ENCODE peak calls at places on chromosome 20, in five cellular contexts. W is psoas muscle, J is astrocyte, C is neuronal stem cell, U is gastrocnemius medialis. H is an unnamed sample. For H3K4me1, the result is how much of the 10 kb centered on the place peaks cover.

GRCh38 chr20:63791497-63792156 is 39.4 kb downstream of the ZBTB46 start:
- DNase-seq in U (no peak), C (no peak), W (no peak), J (no peak), H (no peak)

GRCh38 chr20:6041808-6042265 is 12.0 kb downstream of the LRRN4 start:
- DNase-seq in U (no peak), C (no peak), J (no peak), W (no peak), H (no peak)

GRCh38 chr20:5797165-5797564 is 47.0 kb downstream of the SHLD1 start:
- DNase-seq in J (no peak), U (no peak), W (no peak), C (no peak), H (no peak)

GRCh38 chr20:5770987-5771318 is 20.8 kb downstream of the SHLD1 start:
- DNase-seq in W (no peak), J (no peak), C (no peak), U (no peak), H (no peak)

GRCh38 chr20:51492167-51493092 is 50.1 kb downstream of the NFATC2 start:
- DNase-seq in J (peak), W (peak), C (no peak), U (no peak), H (peak)

GRCh38 chr20:38046572-38046971 is 13.0 kb downstream of the RPRD1B start:
- DNase-seq in J (no peak), W (no peak), C (no peak), U (no peak), H (no peak)

GRCh38 chr20:52242237-52243230 is 51.0 kb upstream of the ZFP64 start:
- DNase-seq in C (no peak), U (no peak), J (no peak), W (no peak), H (no peak)

GRCh38 chr20:41245086-41245707 is 72.3 kb downstream of the ZHX3 start:
- DNase-seq in U (no peak), C (peak), W (no peak), J (no peak), H (no peak)

GRCh38 chr20:41003143-41003932 is 25.3 kb upstream of the TOP1 start:
- DNase-seq in J (peak), C (no peak), U (peak), W (no peak), H (no peak)

GRCh38 chr20:13436530-13436929 is 202.2 kb downstream of the TASP1 start:
- DNase-seq in C (no peak), W (no peak), J (no peak), U (no peak), H (no peak)

GRCh38 chr20:697826-698225 is 22.2 kb upstream of the SCRT2 start:
- DNase-seq in W (no peak), C (no peak), J (no peak), U (no peak), H (no peak)

GRCh38 chr20:23445596-23446217 is 6.2 kb downstream of the CSTL1 start:
- DNase-seq in J (peak), W (no peak), U (no peak), C (no peak), H (no peak)

GRCh38 chr20:64030371-64031134 is 5.4 kb upstream of the C20orf204 start:
- DNase-seq in J (no peak), U (no peak), W (no peak), C (no peak), H (no peak)

GRCh38 chr20:49851234-49851755 is 38.7 kb downstream of the SLC9A8 start:
- DNase-seq in W (no peak), U (peak), J (no peak), C (no peak), H (no peak)

GRCh38 chr20:38589351-38589750 is 8.4 kb downstream of the ADIG start:
- DNase-seq in C (no peak), W (no peak), U (no peak), J (no peak), H (no peak)

GRCh38 chr20:40160151-40160550 is 528.9 kb downstream of the MAFB start:
- DNase-seq in C (no peak), J (no peak), U (peak), W (peak), H (peak)

GRCh38 chr20:5491463-5491862 is 174.7 kb upstream of the PROKR2 start:
- DNase-seq in C (no peak), W (no peak), J (no peak), U (no peak), H (no peak)

GRCh38 chr20:57589728-57590484 is 29.0 kb downstream of the PCK1 start:
- DNase-seq in C (no peak), U (no peak), W (no peak), J (no peak), H (peak)

GRCh38 chr20:36447101-36447500 is 94.2 kb upstream of the MYL9 start:
- DNase-seq in W (no peak), J (no peak), C (no peak), U (no peak), H (no peak)

GRCh38 chr20:38724603-38725457 is 544 bp downstream of the SLC32A1 start:
- DNase-seq in W (no peak), J (no peak), C (no peak), U (no peak), H (no peak)

GRCh38 chr20:46388201-46388836 is 18.1 kb downstream of the ELMO2 start:
- DNase-seq in C (no peak), W (no peak), J (no peak), U (no peak), H (no peak)

GRCh38 chr20:16701296-16701695 is 28.5 kb upstream of the SNRPB2 start:
- DNase-seq in U (no peak), C (no peak), J (no peak), W (no peak), H (no peak)

GRCh38 chr20:46000571-46001145 is 8.1 kb upstream of the MMP9 start:
- DNase-seq in U (no peak), J (no peak), C (no peak), W (no peak), H (no peak)

GRCh38 chr20:46550441-46550840 is at the start of gene OCSTAMP:
- DNase-seq in C (no peak), U (no peak), J (no peak), W (no peak), H (no peak)

GRCh38 chr20:11301699-11302098 is 616.0 kb upstream of the BTBD3 start:
- DNase-seq in C (no peak), J (no peak), W (no peak), U (no peak), H (no peak)

GRCh38 chr20:48132834-48133233 is 347.6 kb upstream of the SULF2 start:
- DNase-seq in J (no peak), U (no peak), W (no peak), C (no peak), H (no peak)

GRCh38 chr20:62240015-62240685 is 1.8 kb downstream of the OSBPL2 start:
- DNase-seq in W (no peak), U (no peak), J (no peak), C (no peak), H (no peak)
- H3K4me1 ChIP-seq in W (half or more), U (under half), J (under half), C (under half), H (under half)

GRCh38 chr20:34078540-34078939 is 33.5 kb downstream of the EIF2S2 start:
- DNase-seq in W (no peak), C (no peak), U (no peak), J (no peak), H (no peak)

GRCh38 chr20:34083137-34083536 is 28.9 kb downstream of the EIF2S2 start:
- DNase-seq in C (no peak), W (peak), U (peak), J (peak), H (peak)

GRCh38 chr20:34076952-34077351 is 35.1 kb downstream of the EIF2S2 start:
- DNase-seq in W (no peak), U (no peak), J (no peak), C (no peak), H (no peak)

GRCh38 chr20:34082232-34082887 is 29.7 kb downstream of the EIF2S2 start:
- DNase-seq in J (no peak), C (no peak), U (no peak), W (no peak), H (no peak)

GRCh38 chr20:34079818-34080217 is 32.2 kb downstream of the EIF2S2 start:
- DNase-seq in C (no peak), U (no peak), W (no peak), J (no peak), H (no peak)
- H3K4me1 ChIP-seq in C (under half), U (under half), W (under half), J (under half), H (under half)

GRCh38 chr20:54149765-54150264 is 24.0 kb downstream of the CYP24A1 start:
- DNase-seq in J (no peak), U (no peak), C (no peak), W (no peak), H (no peak)

GRCh38 chr20:54144847-54145246 is 28.9 kb downstream of the CYP24A1 start:
- DNase-seq in U (no peak), J (no peak), W (no peak), C (no peak), H (no peak)

GRCh38 chr20:54148947-54149764 is 24.6 kb downstream of the CYP24A1 start:
- DNase-seq in C (no peak), U (no peak), J (no peak), W (no peak), H (no peak)

GRCh38 chr20:54151073-54151436 is 22.7 kb downstream of the CYP24A1 start:
- DNase-seq in U (no peak), C (no peak), J (no peak), W (no peak), H (no peak)

GRCh38 chr20:54146672-54147071 is 27.1 kb downstream of the CYP24A1 start:
- DNase-seq in W (no peak), U (no peak), C (no peak), J (no peak), H (no peak)
- H3K4me1 ChIP-seq in W (under half), U (under half), C (under half), J (under half), H (under half)

GRCh38 chr20:31675828-31676533 is 38.3 kb downstream of the COX4I2 start:
- DNase-seq in U (no peak), J (peak), C (no peak), W (no peak), H (no peak)
- H3K4me1 ChIP-seq in U (half or more), J (under half), C (under half), W (half or more), H (under half)

GRCh38 chr20:25048519-25048952 is 9.4 kb downstream of the ACSS1 start:
- DNase-seq in U (peak), J (no peak), C (no peak), W (peak), H (peak)

GRCh38 chr20:25046736-25047666 is 10.9 kb downstream of the ACSS1 start:
- DNase-seq in C (no peak), J (no peak), W (peak), U (peak), H (peak)

GRCh38 chr20:25049261-25050060 is 8.5 kb downstream of the ACSS1 start:
- DNase-seq in J (no peak), W (peak), U (no peak), C (no peak), H (peak)

GRCh38 chr20:25046181-25046641 is 11.7 kb downstream of the ACSS1 start:
- DNase-seq in U (peak), J (no peak), W (peak), C (no peak), H (peak)

GRCh38 chr20:25047766-25048165 is 10.2 kb downstream of the ACSS1 start:
- DNase-seq in C (no peak), J (no peak), W (no peak), U (peak), H (peak)
- H3K4me1 ChIP-seq in C (under half), J (under half), W (half or more), U (half or more), H (under half)